ENCODE peak calls at places on chromosome 6, in four cellular contexts. One of them, this sample, is unnamed.

GRCh38 chr6:11766589-11767450 is 11.8 kb downstream of the ADTRP start:
- DNase-seq in brain microvascular endothelial cell: peak
- DNase-seq in PC-9: peak
- DNase-seq in prostate gland: no peak
- DNase-seq in this sample: no peak

GRCh38 chr6:149843051-149843633 is 21.0 kb downstream of the LRP11 start:
- DNase-seq in prostate gland: no peak
- DNase-seq in brain microvascular endothelial cell: no peak
- DNase-seq in PC-9: no peak
- DNase-seq in this sample: no peak

GRCh38 chr6:141309295-141309694 is 823.4 kb upstream of the GJE1 start:
- DNase-seq in brain microvascular endothelial cell: no peak
- DNase-seq in PC-9: no peak
- DNase-seq in prostate gland: no peak
- DNase-seq in this sample: no peak

GRCh38 chr6:73942581-73942980 is 246.6 kb downstream of the CD109 start:
- DNase-seq in prostate gland: no peak
- DNase-seq in PC-9: peak
- DNase-seq in brain microvascular endothelial cell: peak
- DNase-seq in this sample: no peak

GRCh38 chr6:16623733-16624132 is 137.5 kb downstream of the ATXN1 start:
- DNase-seq in brain microvascular endothelial cell: no peak
- DNase-seq in PC-9: no peak
- DNase-seq in prostate gland: no peak
- DNase-seq in this sample: no peak

GRCh38 chr6:168495636-168496035 is 54.7 kb downstream of the SMOC2 start:
- DNase-seq in prostate gland: no peak
- DNase-seq in brain microvascular endothelial cell: no peak
- DNase-seq in PC-9: no peak
- DNase-seq in this sample: no peak

GRCh38 chr6:149449054-149449453 is 35.8 kb downstream of the ZC3H12D start:
- DNase-seq in prostate gland: no peak
- DNase-seq in brain microvascular endothelial cell: no peak
- DNase-seq in PC-9: no peak
- DNase-seq in this sample: no peak

GRCh38 chr6:125262026-125263013 is 39.4 kb downstream of the HDDC2 start:
- DNase-seq in prostate gland: no peak
- DNase-seq in brain microvascular endothelial cell: peak
- DNase-seq in PC-9: no peak
- DNase-seq in this sample: no peak

GRCh38 chr6:135935951-135936601 is 84.6 kb downstream of the PDE7B start:
- DNase-seq in prostate gland: peak
- DNase-seq in PC-9: peak
- DNase-seq in brain microvascular endothelial cell: peak
- DNase-seq in this sample: no peak

DNA sequence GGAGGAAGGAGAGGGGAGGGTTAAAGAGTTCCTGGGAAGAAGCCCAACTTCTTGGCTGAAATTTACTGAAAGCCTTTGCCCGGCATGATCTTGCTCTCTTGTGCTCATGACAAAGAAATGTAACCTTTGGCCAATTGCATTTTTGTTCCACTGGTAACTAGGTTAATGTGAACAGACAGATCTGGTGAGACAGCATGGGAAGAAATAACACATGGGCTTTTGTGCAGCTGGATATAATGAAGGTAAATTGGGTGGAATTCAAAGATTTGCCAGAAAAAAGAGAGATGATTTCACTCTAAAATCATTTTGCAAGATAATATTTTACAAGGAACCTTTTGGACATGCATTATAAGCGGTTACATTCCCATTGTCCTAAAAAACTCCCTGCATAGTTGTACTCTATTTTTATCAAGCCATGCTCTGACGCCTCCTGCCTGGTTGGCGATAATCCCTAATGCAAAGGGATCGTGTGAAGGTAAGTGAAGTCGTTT is 161.1 kb upstream of the AGPAT4 start:
- DNase-seq in prostate gland: peak
- DNase-seq in PC-9: peak
- DNase-seq in brain microvascular endothelial cell: peak
- DNase-seq in this sample: no peak
- H3K4me3 ChIP-seq in prostate gland: no peak
- H3K4me3 ChIP-seq in PC-9: no peak
- H3K4me3 ChIP-seq in brain microvascular endothelial cell: no peak
- H3K4me3 ChIP-seq in this sample: no peak

DNA sequence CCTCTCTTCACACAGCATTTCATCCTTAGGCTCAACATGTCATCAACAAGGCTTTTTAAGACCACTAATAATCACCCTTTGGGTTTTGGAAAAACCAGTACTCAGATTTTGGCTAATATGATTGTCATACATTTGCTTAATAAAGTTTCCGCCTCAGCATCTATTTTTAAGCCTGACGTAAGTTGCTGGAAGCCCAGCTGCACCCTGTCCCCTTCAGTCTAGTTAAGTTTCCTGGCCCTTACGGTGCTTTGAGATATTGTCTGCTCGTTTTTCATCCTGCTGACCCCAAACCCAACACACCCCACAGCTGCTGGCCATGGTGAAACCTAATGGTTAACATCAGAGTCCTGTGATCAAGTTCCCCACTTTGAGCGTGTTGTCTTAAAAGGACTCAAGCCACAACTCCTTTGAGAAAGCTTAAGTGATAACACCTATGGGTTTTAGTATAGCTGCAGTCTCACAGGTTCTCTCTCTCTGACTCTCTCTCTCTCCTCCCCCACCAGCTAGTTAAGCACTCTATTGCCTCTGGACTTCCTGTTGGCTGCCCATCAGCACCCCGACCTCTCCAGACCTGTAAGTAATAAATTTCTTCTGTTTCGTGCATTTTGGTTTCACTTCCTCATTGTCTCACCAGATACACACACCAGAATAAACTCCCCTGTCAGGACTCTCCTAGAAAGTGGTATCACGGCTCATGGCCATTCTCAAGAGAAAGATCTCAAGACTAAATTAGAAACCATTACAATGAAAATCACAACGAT is 802.0 kb downstream of the C6orf118 start:
- DNase-seq in PC-9: no peak
- DNase-seq in brain microvascular endothelial cell: no peak
- DNase-seq in prostate gland: no peak
- DNase-seq in this sample: no peak
- H3K4me3 ChIP-seq in PC-9: no peak
- H3K4me3 ChIP-seq in brain microvascular endothelial cell: no peak
- H3K4me3 ChIP-seq in prostate gland: no peak
- H3K4me3 ChIP-seq in this sample: no peak

DNA sequence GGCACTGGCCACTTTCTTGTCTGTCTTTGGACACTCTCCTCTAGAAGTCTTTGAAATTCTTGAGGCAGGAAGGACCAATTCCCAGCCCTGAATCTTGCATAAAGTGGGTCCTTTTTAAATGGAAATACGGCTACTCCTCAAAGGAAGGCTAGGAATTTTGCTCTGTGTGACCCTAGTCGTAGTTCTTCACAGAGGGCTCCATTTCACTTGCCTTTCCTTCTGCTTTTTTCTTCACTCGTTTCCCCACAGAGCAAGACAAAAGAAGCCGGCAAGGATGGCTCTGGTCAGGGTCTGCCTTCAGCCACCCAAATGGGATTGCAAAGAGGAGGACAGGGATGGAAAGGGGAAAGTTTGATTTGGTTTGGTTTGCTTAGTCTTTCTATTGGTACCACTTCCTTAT is 25.8 kb downstream of the HLA-E start:
- DNase-seq in brain microvascular endothelial cell: no peak
- DNase-seq in PC-9: no peak
- DNase-seq in prostate gland: no peak
- DNase-seq in this sample: no peak
- H3K4me3 ChIP-seq in brain microvascular endothelial cell: no peak
- H3K4me3 ChIP-seq in PC-9: no peak
- H3K4me3 ChIP-seq in prostate gland: no peak
- H3K4me3 ChIP-seq in this sample: no peak

GRCh38 chr6:158835616-158836221 is 16.6 kb upstream of the EZR start:
- DNase-seq in PC-9: peak
- DNase-seq in brain microvascular endothelial cell: no peak
- DNase-seq in prostate gland: no peak
- DNase-seq in this sample: no peak

GRCh38 chr6:158839796-158840195 is 20.6 kb upstream of the EZR start:
- DNase-seq in prostate gland: no peak
- DNase-seq in brain microvascular endothelial cell: no peak
- DNase-seq in PC-9: peak
- DNase-seq in this sample: no peak

GRCh38 chr6:158836625-158837311 is 17.6 kb upstream of the EZR start:
- DNase-seq in PC-9: no peak
- DNase-seq in brain microvascular endothelial cell: no peak
- DNase-seq in prostate gland: no peak
- DNase-seq in this sample: no peak

GRCh38 chr6:158840465-158840864 is 21.3 kb upstream of the EZR start:
- DNase-seq in PC-9: peak
- DNase-seq in brain microvascular endothelial cell: no peak
- DNase-seq in prostate gland: no peak
- DNase-seq in this sample: no peak

DNA sequence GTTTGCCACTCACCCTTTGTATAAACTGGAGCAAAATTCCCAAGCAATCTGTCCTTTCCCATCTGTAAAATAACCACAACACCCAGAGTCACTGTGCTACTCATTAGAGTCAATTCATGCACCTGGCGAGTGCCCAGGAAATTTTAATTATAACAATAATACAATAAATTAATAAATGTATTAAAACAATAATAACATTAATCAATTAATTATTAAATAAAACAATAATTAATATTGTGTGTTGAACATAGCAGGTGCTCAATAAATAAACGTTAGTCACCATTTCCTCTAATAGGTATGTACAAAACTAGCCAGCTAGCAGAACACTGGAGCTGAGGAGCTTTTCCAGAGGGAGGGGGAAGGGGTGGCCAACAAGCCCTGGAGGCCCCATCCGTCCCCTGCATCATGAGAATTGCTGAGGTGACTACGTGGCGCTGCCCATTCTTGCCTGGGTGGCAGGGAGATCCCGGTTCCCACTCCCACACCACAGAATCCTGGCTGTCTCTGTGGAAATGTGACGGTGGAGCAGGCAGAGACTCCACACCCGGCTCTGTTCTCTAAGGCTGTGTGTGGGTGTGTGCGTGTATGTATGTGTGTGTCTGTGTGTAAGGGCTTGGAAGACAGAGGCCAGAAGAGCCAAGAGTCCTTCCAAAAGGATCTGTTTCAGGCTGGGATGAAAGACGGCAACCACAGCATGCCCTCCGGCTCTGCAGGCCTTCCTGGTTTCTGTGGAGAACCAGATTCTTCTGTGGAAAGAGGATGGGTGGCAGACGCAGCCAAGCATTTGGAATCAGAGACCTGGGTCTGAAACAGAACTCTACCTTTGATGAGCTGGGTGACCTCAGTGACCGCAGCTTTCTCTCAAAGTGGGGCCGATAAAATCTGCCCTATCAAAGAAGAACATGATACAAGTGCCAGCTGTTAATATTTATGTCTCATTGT is 18.8 kb upstream of the EZR start:
- DNase-seq in prostate gland: no peak
- DNase-seq in PC-9: no peak
- DNase-seq in brain microvascular endothelial cell: no peak
- DNase-seq in this sample: no peak
- H3K4me3 ChIP-seq in prostate gland: no peak
- H3K4me3 ChIP-seq in PC-9: no peak
- H3K4me3 ChIP-seq in brain microvascular endothelial cell: no peak
- H3K4me3 ChIP-seq in this sample: no peak

This sample was measured in Jurkat, Clone E6-1.